ENCODE peak calls at places on chromosomes 16 and 17, in nine cellular contexts. B is heart left ventricle, V is K562, A is A549, T is body of pancreas, F is adrenal gland, C is transverse colon, X is gastrocnemius medialis, P is stomach. K is an unnamed sample.
A peak's percentile ranks its signal among the peaks of the same experiment; 100 is the strongest.

GRCh38 chr17:6510321-6511023 is 45.9 kb downstream of the PITPNM3 start:
- DNase-seq in V (peak; percentile 13), C (no peak), A (no peak), B (no peak), T (peak; percentile 14), X (no peak), F (peak; percentile 51), P (no peak), K (no peak)

GRCh38 chr16:89048871-89049422 is 44.7 kb upstream of the ACSF3 start:
- DNase-seq in P (no peak), F (no peak), T (no peak), B (peak; percentile 46), X (no peak), C (no peak), V (no peak), A (no peak), K (no peak)

GRCh38 chr16:3074860-3075545 is 9.6 kb downstream of the IL32 start:
- DNase-seq in X (no peak), F (no peak), A (no peak), B (no peak), P (peak; percentile 46), T (no peak), C (peak; percentile 63), V (peak; percentile 24), K (no peak)

GRCh38 chr17:77143306-77143705 is 2.5 kb downstream of the SEC14L1 start:
- DNase-seq in C (no peak), T (no peak), V (no peak), B (no peak), P (no peak), F (no peak), A (no peak), X (no peak), K (no peak)

GRCh38 chr16:1530883-1531637 is 2.4 kb upstream of the TMEM204 start:
- DNase-seq in V (no peak), T (no peak), X (peak; percentile 29), F (peak; percentile 35), A (no peak), C (peak; percentile 32), B (peak; percentile 85), P (no peak), K (peak; percentile 76)

GRCh38 chr17:53655591-53655990 is 167.1 kb upstream of the KIF2B start:
- DNase-seq in F (no peak), X (no peak), B (no peak), V (no peak), C (no peak), P (no peak), A (no peak), T (no peak), K (no peak)

GRCh38 chr17:79678091-79678731 is 52.5 kb upstream of the ENPP7 start:
- DNase-seq in V (no peak), A (no peak), P (no peak), B (no peak), C (no peak), X (no peak), F (no peak), T (no peak), K (no peak)

GRCh38 chr17:80192268-80192667 is 22.4 kb downstream of the CARD14 start:
- DNase-seq in B (no peak), A (no peak), P (no peak), C (no peak), T (no peak), X (no peak), V (no peak), F (peak; percentile 40), K (no peak)

GRCh38 chr16:80563807-80564206 is 23.0 kb downstream of the DYNLRB2 start:
- DNase-seq in X (no peak), P (no peak), A (no peak), V (no peak), C (no peak), B (no peak), F (no peak), T (no peak), K (no peak)

GRCh38 chr17:82112181-82112865 is 14.3 kb upstream of the FASN start:
- DNase-seq in X (no peak), V (no peak), P (no peak), C (no peak), A (no peak), T (no peak), B (no peak), F (no peak), K (no peak)

GRCh38 chr17:82108038-82108998 is 10.3 kb upstream of the FASN start:
- DNase-seq in F (no peak), T (no peak), C (no peak), B (no peak), A (no peak), P (no peak), V (no peak), X (no peak), K (no peak)

GRCh38 chr17:82112866-82113390 is 14.9 kb upstream of the FASN start:
- DNase-seq in A (no peak), T (no peak), F (no peak), V (no peak), C (no peak), B (no peak), X (no peak), P (no peak), K (no peak)

GRCh38 chr17:82108999-82109480 is 11.0 kb upstream of the FASN start:
- DNase-seq in T (no peak), F (no peak), P (no peak), V (no peak), C (no peak), A (no peak), X (no peak), B (no peak), K (no peak)

DNA sequence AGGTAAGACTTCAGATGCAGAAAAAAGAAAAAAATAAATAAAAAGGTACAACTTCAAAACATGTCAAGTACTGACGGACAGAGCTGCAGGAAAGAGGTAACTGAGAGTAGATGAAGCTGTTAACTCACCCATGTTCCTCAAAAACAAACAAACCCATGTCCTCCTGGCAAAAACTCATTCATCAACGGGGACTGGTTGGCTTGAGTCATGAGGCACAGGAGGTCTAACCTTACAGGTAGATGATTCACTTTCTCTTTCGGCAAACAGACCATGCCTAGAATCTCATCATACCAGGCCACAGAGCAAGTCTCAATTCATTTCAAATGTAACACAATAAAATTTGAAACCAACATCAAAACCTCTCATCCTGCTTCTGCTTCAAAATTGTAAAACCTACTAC is 12.3 kb upstream of the FASN start:
- DNase-seq in C (no peak), T (no peak), B (no peak), P (no peak), F (no peak), A (peak; percentile 68), V (no peak), X (no peak), K (no peak)
- TF ChIP-seq CTCF in C (no peak), T (no peak), B (no peak), P (no peak), F (no peak), A (no peak), V (no peak), X (no peak), K (no peak)

GRCh38 chr17:61254894-61255293 is 144.7 kb upstream of the TBX2 start:
- DNase-seq in C (no peak), A (no peak), B (no peak), T (no peak), P (no peak), V (no peak), X (no peak), F (no peak), K (no peak)
- TF ChIP-seq POLR2A in C (no peak), A (no peak), B (no peak), T (no peak), P (no peak), V (no peak), X (no peak), F (no peak), K (no peak)

GRCh38 chr16:11835891-11836652 is 15.3 kb downstream of the RSL1D1 start:
- DNase-seq in V (peak; percentile 46), F (no peak), A (no peak), X (no peak), B (no peak), T (no peak), C (no peak), P (no peak), K (no peak)
- H3K27ac ChIP-seq in V (no peak overlapping the region), F (no peak overlapping the region), A (no peak overlapping the region), X (peak overlapping the region; percentile 89), B (no peak overlapping the region), T (no peak overlapping the region), C (no peak overlapping the region), P (no peak overlapping the region), K (no peak overlapping the region)

GRCh38 chr17:57869599-57870282 is 19.9 kb upstream of the MRPS23 start:
- DNase-seq in B (no peak), T (no peak), C (no peak), V (no peak), P (no peak), X (no peak), A (peak; percentile 72), F (peak; percentile 60), K (no peak)

GRCh38 chr17:57867126-57867525 is 17.3 kb upstream of the MRPS23 start:
- DNase-seq in A (no peak), X (no peak), F (no peak), P (no peak), B (no peak), C (no peak), T (no peak), V (no peak), K (no peak)

GRCh38 chr17:57866723-57867122 is 16.9 kb upstream of the MRPS23 start:
- DNase-seq in T (no peak), F (no peak), P (no peak), A (no peak), X (no peak), V (no peak), C (no peak), B (no peak), K (no peak)

GRCh38 chr17:57868775-57869598 is 19.1 kb upstream of the MRPS23 start:
- DNase-seq in B (no peak), X (no peak), P (no peak), C (no peak), A (no peak), F (no peak), V (no peak), T (no peak), K (no peak)

DNA sequence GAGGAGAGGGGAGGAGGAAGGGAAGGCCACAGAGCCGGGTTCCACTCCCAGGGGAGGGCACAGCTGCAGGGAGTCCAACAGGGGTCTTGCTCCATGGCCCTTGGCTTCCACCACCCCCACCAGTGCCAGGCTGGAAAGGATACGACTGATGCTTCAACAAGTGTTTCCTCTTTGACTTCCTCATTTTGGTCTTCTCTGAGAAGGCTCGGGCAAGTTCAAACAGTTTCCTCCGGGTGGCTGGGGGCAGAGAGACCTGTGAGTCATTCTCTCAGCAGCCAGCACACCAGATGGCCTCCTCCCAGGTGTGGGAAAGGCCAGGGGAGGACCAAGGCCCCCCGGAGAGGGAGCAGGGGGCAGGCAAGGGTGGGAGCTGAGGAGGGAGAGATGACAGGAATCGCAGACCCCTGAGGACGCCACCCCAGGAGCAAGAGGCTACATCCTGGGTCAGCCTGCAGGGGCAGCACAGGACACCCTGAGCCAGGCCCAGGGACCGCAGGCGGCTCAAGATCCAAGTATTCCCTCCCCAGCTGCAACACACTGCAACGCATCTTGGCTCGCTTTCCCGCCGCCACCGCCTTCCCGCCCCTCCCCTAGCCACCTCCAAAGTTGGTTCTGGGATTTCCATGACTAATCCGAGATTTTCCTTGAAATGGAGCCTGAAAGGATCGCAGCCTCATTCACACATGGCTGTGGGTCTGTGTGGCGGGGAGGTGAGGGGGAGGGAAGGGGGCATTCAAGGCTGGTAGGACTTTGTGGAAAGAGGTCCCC is 18.3 kb upstream of the MRPS23 start:
- DNase-seq in P (peak; percentile 43), C (peak; percentile 65), B (peak; percentile 87), V (peak; percentile 59), F (peak; percentile 85), X (peak; percentile 69), A (peak; percentile 97), T (peak; percentile 74), K (peak; percentile 93)
- TF ChIP-seq CTCF in P (peak; percentile 16), C (peak; percentile 48), B (no peak), V (peak; percentile 49), F (peak; percentile 58), X (peak; percentile 49), A (peak; percentile 50), T (peak; percentile 50), K (peak; percentile 51)

GRCh38 chr17:32569171-32570080 is 82.6 kb downstream of the CDK5R1 start:
- DNase-seq in X (no peak), C (no peak), P (no peak), V (no peak), T (no peak), B (no peak), A (no peak), F (no peak), K (no peak)
- TF ChIP-seq POLR2A in X (no peak), C (no peak), P (no peak), V (no peak), T (no peak), B (no peak), A (no peak), F (no peak), K (no peak)

K was measured in uterus.